ENCODE peak calls at places on chromosomes 2 and 18, in six cellular contexts. Q is IMR-90, V is H9, N is neuronal stem cell, I is mesendoderm, Z is mesenchymal stem cell. L is an unnamed sample.

GRCh38 chr2:172106128-172106961 is 3.6 kb upstream of the DLX2 start:
- DNase-seq in Q (peak), V (peak), N (peak), I (peak), Z (peak), L (peak)

GRCh38 chr18:25832008-25832604 is 258.3 kb downstream of the SS18 start:
- DNase-seq in Q (peak), V (peak), N (peak), I (peak), Z (peak), L (peak)

GRCh38 chr2:143716527-143716926 is 587.3 kb downstream of the ARHGAP15 start:
- DNase-seq in Q (no peak), V (no peak), N (no peak), I (no peak), Z (no peak), L (no peak)

GRCh38 chr2:170905864-170906263 is 23.2 kb upstream of the GORASP2 start:
- DNase-seq in Q (no peak), V (no peak), N (no peak), I (no peak), Z (no peak), L (no peak)

GRCh38 chr2:207768168-207768890 is 1.4 kb downstream of the FZD5 start:
- DNase-seq in Q (no peak), V (peak), N (peak), I (peak), Z (peak), L (peak)

GRCh38 chr2:57119141-57119540 is 927.5 kb upstream of the VRK2 start:
- DNase-seq in Q (no peak), V (no peak), N (no peak), I (no peak), Z (no peak), L (no peak)

GRCh38 chr2:69753659-69754350 is 11.9 kb downstream of the ANXA4 start:
- DNase-seq in Q (no peak), V (no peak), N (no peak), I (no peak), Z (no peak), L (no peak)

GRCh38 chr2:234708091-234708683 is 211.3 kb upstream of the ARL4C start:
- DNase-seq in Q (no peak), V (peak), N (no peak), I (no peak), Z (no peak), L (peak)

GRCh38 chr2:216539791-216540241 is 41.2 kb downstream of the RPL37A start:
- DNase-seq in Q (peak), V (no peak), N (no peak), I (no peak), Z (no peak), L (no peak)

GRCh38 chr2:120429586-120430500 is 83.9 kb downstream of the INHBB start:
- DNase-seq in Q (no peak), V (peak), N (no peak), I (peak), Z (no peak), L (no peak)

GRCh38 chr2:167551411-167551810 is 663.1 kb downstream of the XIRP2 start:
- DNase-seq in Q (no peak), V (no peak), N (no peak), I (peak), Z (no peak), L (no peak)

GRCh38 chr18:63590368-63590767 is 3.2 kb downstream of the SERPINB13 start:
- DNase-seq in Q (no peak), V (no peak), N (no peak), I (no peak), Z (no peak), L (no peak)

GRCh38 chr2:55585451-55586079 is 31.9 kb downstream of the PPP4R3B start:
- DNase-seq in Q (peak), V (no peak), N (no peak), I (peak), Z (peak), L (peak)

GRCh38 chr2:126302043-126302442 is 353.9 kb upstream of the GYPC start:
- DNase-seq in Q (no peak), V (no peak), N (no peak), I (peak), Z (no peak), L (no peak)

GRCh38 chr2:190357596-190357995 is 14.2 kb downstream of the INPP1 start:
- DNase-seq in Q (peak), V (no peak), N (no peak), I (no peak), Z (peak), L (no peak)

GRCh38 chr18:58635891-58636290 is 7.0 kb upstream of the ALPK2 start:
- DNase-seq in Q (peak), V (no peak), N (no peak), I (no peak), Z (peak), L (no peak)

GRCh38 chr2:21234721-21235120 is 111.0 kb downstream of the TDRD15 start:
- DNase-seq in Q (no peak), V (no peak), N (no peak), I (peak), Z (no peak), L (peak)

GRCh38 chr2:17518212-17519154 is at the start of gene RAD51AP2:
- DNase-seq in Q (peak), V (peak), N (peak), I (peak), Z (peak), L (peak)
- H4K8ac ChIP-seq in Q (no peak), V (no peak), N (no peak), I (no peak), Z (no peak), L (peak)

DNA sequence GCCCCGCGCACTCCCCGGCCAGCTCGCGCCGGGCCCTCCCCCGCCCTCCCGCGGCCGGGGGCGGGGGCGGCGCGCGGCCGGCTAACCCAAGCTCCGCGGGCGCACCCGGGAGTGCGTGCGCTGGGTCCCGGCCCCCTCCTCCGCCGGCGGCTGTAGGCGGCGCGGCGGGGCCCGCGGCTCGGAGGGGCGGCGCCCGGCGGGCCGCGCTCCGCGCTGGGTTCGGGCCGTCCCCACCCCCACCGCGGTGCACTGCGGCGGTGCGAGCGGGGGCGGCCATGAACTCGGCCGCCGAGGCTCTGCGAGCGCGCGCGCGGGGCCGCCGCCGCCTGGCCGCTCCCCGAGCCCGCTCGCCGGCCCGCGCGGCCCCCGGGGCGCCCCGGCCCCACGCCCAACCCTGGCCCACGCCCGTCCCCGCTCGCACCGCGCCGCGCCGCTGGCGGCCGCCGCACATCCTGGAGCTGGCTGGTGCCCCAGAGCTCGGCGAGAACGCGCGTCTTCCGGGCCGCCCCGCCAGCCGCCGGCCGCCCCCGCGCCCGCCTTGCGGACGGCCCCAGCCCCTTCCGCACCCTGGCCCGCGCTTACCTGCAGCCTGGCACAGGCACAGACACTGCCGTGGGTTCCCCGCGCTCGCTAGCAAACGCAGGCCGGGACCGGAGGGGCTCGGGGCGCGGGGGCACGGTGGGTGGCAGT is at the start of gene ZBTB14:
- DNase-seq in Q (peak), V (peak), N (peak), I (peak), Z (peak), L (peak)
- H4K8ac ChIP-seq in Q (peak), V (no peak), N (peak), I (peak), Z (peak), L (peak)

GRCh38 chr2:113175101-113175628 is 1.4 kb downstream of the PSD4 start:
- DNase-seq in Q (no peak), V (no peak), N (no peak), I (peak), Z (no peak), L (no peak)
- H4K8ac ChIP-seq in Q (no peak), V (no peak), N (no peak), I (no peak), Z (no peak), L (peak)

DNA sequence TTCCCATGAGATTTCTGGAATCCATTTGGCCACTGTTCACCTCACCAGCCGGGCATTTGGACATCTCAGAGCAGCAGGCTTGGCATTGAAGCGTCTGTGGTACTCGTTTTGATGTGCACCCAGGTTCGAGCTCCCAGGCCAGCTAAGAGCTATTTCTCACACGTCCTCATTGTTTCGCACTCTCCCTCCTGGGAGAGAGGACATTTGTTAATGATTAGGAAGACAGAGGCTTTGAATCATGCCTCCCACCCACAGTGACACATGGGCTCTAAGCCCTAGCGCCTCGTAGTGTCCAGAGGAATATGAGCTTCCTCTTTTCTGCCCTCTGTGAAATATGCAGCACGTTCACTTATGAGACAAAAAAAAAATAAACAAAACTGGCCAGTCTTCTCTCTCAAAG is 361.8 kb downstream of the RND3 start:
- DNase-seq in Q (peak), V (no peak), N (no peak), I (peak), Z (peak), L (no peak)
- H4K8ac ChIP-seq in Q (no peak), V (no peak), N (no peak), I (no peak), Z (no peak), L (no peak)

GRCh38 chr2:118634876-118635275 is 212.6 kb downstream of the EN1 start:
- DNase-seq in Q (no peak), V (no peak), N (no peak), I (no peak), Z (no peak), L (no peak)

GRCh38 chr2:118632921-118633320 is 214.5 kb downstream of the EN1 start:
- DNase-seq in Q (no peak), V (no peak), N (no peak), I (peak), Z (no peak), L (no peak)

GRCh38 chr2:118635891-118636290 is 211.6 kb downstream of the EN1 start:
- DNase-seq in Q (no peak), V (no peak), N (no peak), I (no peak), Z (no peak), L (peak)

GRCh38 chr2:118638453-118638852 is 209.0 kb downstream of the EN1 start:
- DNase-seq in Q (no peak), V (no peak), N (no peak), I (peak), Z (no peak), L (no peak)

DNA sequence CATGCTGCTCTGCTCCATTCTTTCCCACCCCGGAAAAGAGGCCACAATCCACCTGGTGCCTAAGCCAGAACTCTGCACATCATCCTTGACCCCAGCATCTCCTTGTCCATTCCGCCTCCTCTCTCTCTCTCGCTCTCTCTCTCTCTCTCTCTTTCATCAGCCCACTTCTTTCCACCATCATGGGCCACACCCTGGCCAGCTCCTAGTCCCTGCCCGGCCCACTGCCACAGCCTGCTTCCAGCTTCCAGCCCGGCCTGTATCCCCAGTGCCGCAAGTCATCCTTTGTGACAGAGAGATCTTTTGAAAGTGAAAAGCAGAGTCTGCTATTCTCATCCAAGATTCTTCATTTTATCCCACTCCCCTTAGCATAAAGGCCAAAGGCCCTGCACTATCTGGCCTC is 214.1 kb downstream of the EN1 start:
- DNase-seq in Q (no peak), V (no peak), N (no peak), I (no peak), Z (no peak), L (no peak)
- H4K8ac ChIP-seq in Q (no peak), V (no peak), N (no peak), I (no peak), Z (no peak), L (no peak)